ENCODE peak calls at places on chromosomes 11 and 22, in five cellular contexts. One of them, this sample, is unnamed.

GRCh38 chr11:76086713-76087635 is 119.3 kb downstream of the WNT11 start:
- DNase-seq in gastrocnemius medialis: no peak
- DNase-seq in brain microvascular endothelial cell: peak
- DNase-seq in PC-3: no peak
- DNase-seq in ovary: no peak
- DNase-seq in this sample: no peak

GRCh38 chr11:128133501-128133900 is 453.9 kb downstream of the ETS1 start:
- DNase-seq in gastrocnemius medialis: no peak
- DNase-seq in brain microvascular endothelial cell: no peak
- DNase-seq in PC-3: no peak
- DNase-seq in ovary: no peak
- DNase-seq in this sample: no peak

GRCh38 chr11:111793863-111794262 is 27.7 kb upstream of the PPP2R1B start:
- DNase-seq in gastrocnemius medialis: no peak
- DNase-seq in brain microvascular endothelial cell: peak
- DNase-seq in PC-3: peak
- DNase-seq in ovary: no peak
- DNase-seq in this sample: no peak

GRCh38 chr11:69540118-69541000 is 58.9 kb downstream of the LINC01488 start:
- DNase-seq in gastrocnemius medialis: peak
- DNase-seq in brain microvascular endothelial cell: no peak
- DNase-seq in PC-3: peak
- DNase-seq in ovary: no peak
- DNase-seq in this sample: no peak

GRCh38 chr11:112665291-112665690 is 295.9 kb upstream of the NCAM1 start:
- DNase-seq in gastrocnemius medialis: no peak
- DNase-seq in brain microvascular endothelial cell: no peak
- DNase-seq in PC-3: no peak
- DNase-seq in ovary: no peak
- DNase-seq in this sample: no peak

GRCh38 chr11:30911247-30911646 is 325.1 kb upstream of the MPPED2 start:
- DNase-seq in gastrocnemius medialis: no peak
- DNase-seq in brain microvascular endothelial cell: no peak
- DNase-seq in PC-3: no peak
- DNase-seq in ovary: no peak
- DNase-seq in this sample: no peak

GRCh38 chr11:90423378-90423777 is 200.5 kb upstream of the CHORDC1 start:
- DNase-seq in gastrocnemius medialis: no peak
- DNase-seq in brain microvascular endothelial cell: no peak
- DNase-seq in PC-3: no peak
- DNase-seq in ovary: no peak
- DNase-seq in this sample: no peak

GRCh38 chr11:20289732-20290131 is 73.8 kb upstream of the HTATIP2 start:
- DNase-seq in gastrocnemius medialis: no peak
- DNase-seq in brain microvascular endothelial cell: no peak
- DNase-seq in PC-3: no peak
- DNase-seq in ovary: no peak
- DNase-seq in this sample: no peak

GRCh38 chr22:31584804-31585160 is 77.2 kb downstream of the PISD start:
- DNase-seq in gastrocnemius medialis: no peak
- DNase-seq in brain microvascular endothelial cell: no peak
- DNase-seq in PC-3: no peak
- DNase-seq in ovary: no peak
- DNase-seq in this sample: no peak

GRCh38 chr11:102361100-102362021 is 14.3 kb downstream of the BIRC2 start:
- DNase-seq in gastrocnemius medialis: no peak
- DNase-seq in brain microvascular endothelial cell: no peak
- DNase-seq in PC-3: no peak
- DNase-seq in ovary: no peak
- DNase-seq in this sample: no peak

GRCh38 chr22:23256986-23257888 is 76.9 kb downstream of the BCR start:
- DNase-seq in gastrocnemius medialis: peak
- DNase-seq in brain microvascular endothelial cell: no peak
- DNase-seq in PC-3: no peak
- DNase-seq in ovary: peak
- DNase-seq in this sample: no peak

GRCh38 chr22:42000466-42000865 is 1.9 kb downstream of the WBP2NL start:
- DNase-seq in gastrocnemius medialis: no peak
- DNase-seq in brain microvascular endothelial cell: no peak
- DNase-seq in PC-3: no peak
- DNase-seq in ovary: no peak
- DNase-seq in this sample: no peak

GRCh38 chr11:114317738-114318137 is 21.5 kb downstream of the NNMT start:
- DNase-seq in gastrocnemius medialis: no peak
- DNase-seq in brain microvascular endothelial cell: no peak
- DNase-seq in PC-3: peak
- DNase-seq in ovary: peak
- DNase-seq in this sample: no peak

GRCh38 chr11:116691779-116692178 is 81.0 kb downstream of the BUD13 start:
- DNase-seq in gastrocnemius medialis: no peak
- DNase-seq in brain microvascular endothelial cell: peak
- DNase-seq in PC-3: peak
- DNase-seq in ovary: peak
- DNase-seq in this sample: peak

GRCh38 chr11:111327908-111328624 is 29.7 kb downstream of the POU2AF3 start:
- DNase-seq in gastrocnemius medialis: peak
- DNase-seq in brain microvascular endothelial cell: no peak
- DNase-seq in PC-3: no peak
- DNase-seq in ovary: no peak
- DNase-seq in this sample: no peak

GRCh38 chr22:19086944-19087343 is 35.3 kb downstream of the DGCR2 start:
- DNase-seq in gastrocnemius medialis: no peak
- DNase-seq in brain microvascular endothelial cell: peak
- DNase-seq in PC-3: peak
- DNase-seq in ovary: no peak
- DNase-seq in this sample: no peak

GRCh38 chr11:35598254-35599125 is 19.8 kb upstream of the FJX1 start:
- DNase-seq in gastrocnemius medialis: no peak
- DNase-seq in brain microvascular endothelial cell: no peak
- DNase-seq in PC-3: peak
- DNase-seq in ovary: no peak
- DNase-seq in this sample: no peak

GRCh38 chr22:50304528-50305392 is 2.7 kb downstream of the PLXNB2 start:
- DNase-seq in gastrocnemius medialis: peak
- DNase-seq in brain microvascular endothelial cell: no peak
- DNase-seq in PC-3: peak
- DNase-seq in ovary: peak
- DNase-seq in this sample: no peak

GRCh38 chr11:19673924-19674390 is 38.7 kb upstream of the NAV2 start:
- DNase-seq in gastrocnemius medialis: peak
- DNase-seq in brain microvascular endothelial cell: no peak
- DNase-seq in PC-3: no peak
- DNase-seq in ovary: peak
- DNase-seq in this sample: no peak

DNA sequence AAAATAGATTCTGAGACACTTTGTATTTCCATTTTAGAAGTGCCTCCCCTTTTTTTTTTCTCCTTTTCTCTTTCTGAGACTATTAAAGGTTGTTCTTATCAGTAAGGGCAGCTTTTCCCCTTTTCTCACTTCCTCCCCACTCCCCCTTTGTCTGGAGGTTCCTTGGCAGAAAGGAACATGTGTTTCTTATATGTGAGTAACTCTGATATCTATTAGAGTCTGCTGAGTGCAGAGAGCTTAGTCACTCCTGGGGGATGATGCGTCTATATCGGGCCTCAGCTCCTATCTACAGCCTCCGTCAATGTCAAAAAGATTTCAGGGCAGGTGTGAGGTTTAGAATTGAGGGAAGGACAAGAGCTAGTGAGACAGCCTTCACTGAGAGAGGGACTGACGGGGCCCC is 489.4 kb downstream of the NTM start:
- DNase-seq in gastrocnemius medialis: no peak
- DNase-seq in brain microvascular endothelial cell: peak
- DNase-seq in PC-3: no peak
- DNase-seq in ovary: no peak
- DNase-seq in this sample: no peak
- H3K27ac ChIP-seq in gastrocnemius medialis: no peak
- H3K27ac ChIP-seq in brain microvascular endothelial cell: peak
- H3K27ac ChIP-seq in PC-3: no peak
- H3K27ac ChIP-seq in ovary: no peak
- H3K27ac ChIP-seq in this sample: no peak

DNA sequence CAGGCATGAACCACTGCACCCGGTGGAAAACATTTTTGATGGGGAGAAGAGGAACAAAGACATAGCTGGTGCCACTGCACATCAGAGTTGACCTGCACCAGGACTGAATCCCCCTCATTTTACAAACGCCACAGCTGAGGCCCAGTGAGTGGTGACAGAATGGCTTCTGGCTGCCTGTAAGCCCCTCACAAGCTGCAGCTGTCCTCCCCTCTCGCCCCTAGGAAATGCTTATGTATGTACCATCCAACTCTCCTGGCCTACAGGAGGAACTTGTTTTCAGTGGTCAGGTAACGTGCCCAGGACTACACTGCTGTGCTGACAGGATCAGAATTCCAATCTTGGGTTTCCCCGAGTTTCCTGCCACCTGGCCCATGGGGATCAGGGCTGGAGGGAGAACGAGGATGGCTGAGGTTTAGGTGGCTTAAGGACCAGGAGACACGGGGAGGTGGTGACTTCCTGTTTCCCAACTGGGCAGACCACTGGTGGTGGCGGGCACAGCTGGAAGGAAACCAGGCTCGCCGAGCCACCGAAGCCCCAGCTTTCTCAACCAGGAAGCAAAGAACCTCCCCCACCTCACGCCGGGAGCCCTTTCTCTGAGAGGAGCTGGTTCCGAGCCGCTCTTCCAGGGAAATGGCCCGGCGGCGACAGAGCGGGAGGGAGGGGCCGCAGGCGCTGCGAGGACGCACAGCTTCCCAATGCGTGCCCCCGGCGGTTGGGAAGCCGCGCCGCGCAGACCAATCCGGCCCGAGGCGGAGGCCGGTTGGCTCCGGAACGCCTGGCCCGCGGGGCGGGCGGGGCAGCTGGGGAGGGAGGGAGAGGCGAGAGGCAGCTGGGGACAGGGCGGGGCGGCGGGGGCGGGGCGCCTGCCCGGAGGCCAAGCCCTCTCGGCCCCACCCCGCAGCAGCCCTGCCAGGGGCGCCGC is 1.0 kb upstream of the LRFN4 start:
- DNase-seq in gastrocnemius medialis: peak
- DNase-seq in brain microvascular endothelial cell: peak
- DNase-seq in PC-3: peak
- DNase-seq in ovary: peak
- DNase-seq in this sample: peak
- TF ChIP-seq CTCF in gastrocnemius medialis: no peak
- TF ChIP-seq CTCF in brain microvascular endothelial cell: no peak
- TF ChIP-seq CTCF in PC-3: no peak
- TF ChIP-seq CTCF in ovary: no peak
- TF ChIP-seq CTCF in this sample: no peak

GRCh38 chr11:59557940-59558643 is 46.8 kb downstream of the OR4D9 start:
- DNase-seq in gastrocnemius medialis: no peak
- DNase-seq in brain microvascular endothelial cell: no peak
- DNase-seq in PC-3: no peak
- DNase-seq in ovary: no peak
- DNase-seq in this sample: no peak

GRCh38 chr11:59553323-59553722 is 42.0 kb downstream of the OR4D9 start:
- DNase-seq in gastrocnemius medialis: no peak
- DNase-seq in brain microvascular endothelial cell: no peak
- DNase-seq in PC-3: no peak
- DNase-seq in ovary: no peak
- DNase-seq in this sample: no peak

GRCh38 chr11:59556883-59557205 is 45.5 kb downstream of the OR4D9 start:
- DNase-seq in gastrocnemius medialis: no peak
- DNase-seq in brain microvascular endothelial cell: peak
- DNase-seq in PC-3: peak
- DNase-seq in ovary: no peak
- DNase-seq in this sample: no peak

GRCh38 chr11:59556115-59556882 is 45.0 kb downstream of the OR4D9 start:
- DNase-seq in gastrocnemius medialis: peak
- DNase-seq in brain microvascular endothelial cell: peak
- DNase-seq in PC-3: peak
- DNase-seq in ovary: peak
- DNase-seq in this sample: peak

DNA sequence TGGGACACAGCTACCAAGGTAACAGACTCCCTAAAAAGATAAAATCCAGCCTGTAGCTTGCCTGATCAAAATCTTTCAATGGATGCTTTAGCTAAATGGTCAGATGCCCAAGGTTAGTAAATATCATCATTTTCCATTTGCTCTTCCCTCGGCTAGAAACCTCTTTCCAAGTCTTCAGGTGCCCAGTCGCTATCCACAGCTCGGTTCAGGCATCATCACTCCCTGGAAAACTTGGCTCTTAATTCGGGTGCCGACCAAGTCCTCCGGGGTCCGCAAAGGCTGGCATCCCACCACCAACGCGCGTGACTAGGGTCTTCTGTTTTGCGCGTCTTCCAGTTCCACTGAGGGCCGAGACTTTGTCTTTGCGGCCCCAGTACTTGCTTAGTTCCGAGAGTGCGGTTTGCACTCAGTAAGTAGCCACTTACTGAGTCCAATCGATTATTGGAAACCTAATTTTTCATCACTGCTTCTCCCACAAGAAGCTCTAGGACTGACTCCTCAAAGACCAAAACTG is 44.3 kb downstream of the OR4D9 start:
- DNase-seq in gastrocnemius medialis: no peak
- DNase-seq in brain microvascular endothelial cell: peak
- DNase-seq in PC-3: no peak
- DNase-seq in ovary: no peak
- DNase-seq in this sample: no peak
- H3K27ac ChIP-seq in gastrocnemius medialis: peak
- H3K27ac ChIP-seq in brain microvascular endothelial cell: peak
- H3K27ac ChIP-seq in PC-3: peak
- H3K27ac ChIP-seq in ovary: peak
- H3K27ac ChIP-seq in this sample: peak

DNA sequence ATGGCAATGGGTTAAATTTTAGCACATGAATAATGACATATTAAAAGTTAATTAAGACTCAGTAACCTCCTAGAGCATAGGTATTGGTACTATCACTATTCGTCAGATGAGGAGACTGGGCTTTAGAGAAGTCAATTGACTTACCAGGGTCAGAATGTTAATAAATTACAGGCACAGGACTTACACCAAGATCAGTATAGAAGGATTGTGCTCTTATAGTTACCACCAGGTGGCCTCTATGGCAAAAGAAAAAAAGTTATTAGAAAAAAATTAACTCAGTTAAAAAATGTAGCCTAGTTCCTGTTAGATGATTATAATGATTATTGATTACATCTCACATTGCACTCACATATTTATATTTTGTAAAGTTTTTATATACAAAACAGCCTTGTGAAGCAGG is 1163.7 kb downstream of the FAM181B start:
- DNase-seq in gastrocnemius medialis: no peak
- DNase-seq in brain microvascular endothelial cell: no peak
- DNase-seq in PC-3: no peak
- DNase-seq in ovary: no peak
- DNase-seq in this sample: no peak
- TF ChIP-seq CTCF in gastrocnemius medialis: no peak
- TF ChIP-seq CTCF in brain microvascular endothelial cell: no peak
- TF ChIP-seq CTCF in PC-3: peak
- TF ChIP-seq CTCF in ovary: no peak
- TF ChIP-seq CTCF in this sample: no peak